ENCODE peak calls at places on chromosomes 13 and 19, in four cellular contexts. C, I, A and Q are unnamed samples.

GRCh38 chr13:74904547-74904946 is 577.4 kb downstream of the TBC1D4 start:
- DNase-seq in C (no peak), I (no peak), A (no peak), Q (no peak)

GRCh38 chr13:107730835-107731234 is 484.5 kb downstream of the LIG4 start:
- DNase-seq in C (no peak), I (no peak), A (no peak), Q (no peak)

GRCh38 chr19:30626567-30626966 is 254.4 kb downstream of the ZNF536 start:
- DNase-seq in C (no peak), I (no peak), A (no peak), Q (no peak)

GRCh38 chr13:95601906-95602305 is 42.6 kb downstream of the DZIP1 start:
- DNase-seq in C (no peak), I (no peak), A (no peak), Q (no peak)

GRCh38 chr13:80131204-80131603 is 209.7 kb downstream of the SPRY2 start:
- DNase-seq in C (no peak), I (peak), A (peak), Q (peak)

GRCh38 chr19:8265872-8266271 is 42.3 kb downstream of the CD320 start:
- DNase-seq in C (no peak), I (no peak), A (no peak), Q (no peak)

GRCh38 chr19:55657004-55657747 is 2.3 kb downstream of the U2AF2 start:
- DNase-seq in C (no peak), I (no peak), A (peak), Q (no peak)

GRCh38 chr19:52331757-52332156 is 4.3 kb upstream of the ZNF610 start:
- DNase-seq in C (no peak), I (no peak), A (peak), Q (no peak)

GRCh38 chr13:110268061-110268460 is 38.9 kb downstream of the COL4A1 start:
- DNase-seq in C (no peak), I (no peak), A (no peak), Q (no peak)

GRCh38 chr19:8441725-8442544 is 2.8 kb upstream of the HNRNPM start:
- DNase-seq in C (no peak), I (peak), A (no peak), Q (peak)

GRCh38 chr19:18304496-18305312 is 18.2 kb downstream of the LSM4 start:
- DNase-seq in C (peak), I (peak), A (peak), Q (peak)

GRCh38 chr13:24185591-24186232 is 25.2 kb downstream of the SPATA13 start:
- DNase-seq in C (no peak), I (no peak), A (no peak), Q (no peak)

GRCh38 chr13:113305208-113305607 is 8.2 kb downstream of the LAMP1 start:
- DNase-seq in C (no peak), I (no peak), A (peak), Q (no peak)

GRCh38 chr13:112474869-112475268 is 98.7 kb downstream of the SPACA7 start:
- DNase-seq in C (no peak), I (no peak), A (no peak), Q (no peak)

GRCh38 chr13:87138856-87139255 is 532.3 kb upstream of the SLITRK5 start:
- DNase-seq in C (no peak), I (no peak), A (no peak), Q (no peak)

DNA sequence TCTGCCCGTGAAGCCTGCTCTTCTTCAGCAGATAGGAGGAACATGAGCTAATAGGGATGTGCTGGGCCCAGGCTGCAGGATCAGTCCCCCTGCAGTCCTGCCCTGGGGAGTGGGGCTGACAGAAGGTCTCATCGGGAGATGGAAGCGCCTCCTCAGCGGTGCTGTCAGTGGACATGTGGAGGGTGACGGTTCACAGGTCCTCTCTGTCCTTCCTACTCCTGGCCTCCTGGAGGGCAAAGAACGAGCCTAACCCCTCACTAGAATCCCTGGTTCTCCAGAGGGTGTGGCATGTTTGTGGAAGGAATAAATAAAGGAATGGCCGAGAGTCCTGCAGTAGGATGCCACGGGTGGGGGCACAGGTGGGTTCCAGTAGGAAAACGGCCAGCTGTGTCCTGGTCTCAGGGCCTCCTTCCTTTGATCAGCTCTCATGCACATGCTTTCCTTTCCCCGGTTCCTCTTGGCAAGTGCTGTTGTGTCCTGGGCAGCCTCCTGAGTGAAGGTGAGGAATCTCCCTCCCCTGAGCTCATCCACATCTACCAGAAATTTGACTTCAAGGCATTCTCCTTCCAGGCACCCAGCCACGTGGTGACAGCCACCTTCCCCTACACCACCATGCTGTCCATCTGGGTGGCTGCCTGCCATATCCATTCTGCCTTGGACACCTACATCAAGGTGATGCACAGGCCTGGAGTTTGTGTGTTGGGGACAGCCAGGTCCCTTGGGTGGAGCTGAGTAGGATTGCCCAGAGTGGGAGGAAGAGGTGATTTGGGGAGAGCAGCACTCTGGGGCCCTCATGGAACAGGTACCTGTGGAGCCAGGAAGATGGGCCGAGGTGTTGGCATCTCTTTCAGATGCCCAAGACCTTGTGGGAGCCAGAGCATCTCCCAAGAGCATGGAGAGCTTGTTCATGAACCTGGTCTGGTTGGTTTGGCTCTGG is 28.6 kb upstream of the ZNF492 start:
- DNase-seq in C (no peak), I (no peak), A (no peak), Q (no peak)
- H2AFZ ChIP-seq in C (no peak), I (no peak), A (no peak), Q (no peak)

DNA sequence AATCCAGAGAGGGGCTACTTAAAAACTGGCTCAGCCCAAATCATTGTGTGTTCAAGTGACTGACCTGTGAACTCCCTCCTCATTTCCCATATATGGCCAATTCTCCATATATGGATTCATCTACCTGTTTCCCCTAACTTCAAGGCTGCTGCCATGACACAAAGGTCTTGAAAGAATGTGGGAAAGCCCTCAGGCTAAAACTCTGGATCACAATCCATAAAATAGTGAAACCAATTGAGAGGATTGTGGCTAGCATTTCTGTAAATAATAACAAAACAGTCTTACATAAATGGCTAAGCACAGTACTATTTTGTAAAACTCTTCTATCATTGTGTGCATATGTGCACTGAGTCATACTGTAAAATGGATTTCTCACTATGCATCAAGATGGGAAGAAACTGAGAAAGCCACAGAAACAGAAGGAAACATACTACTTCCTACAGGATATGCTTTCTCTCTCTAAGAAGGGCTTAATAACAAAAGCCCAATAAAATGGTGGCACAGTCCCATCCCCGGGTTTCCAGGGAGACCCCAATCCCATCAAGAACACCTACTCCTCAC is 80.5 kb downstream of the FOXO1 start:
- DNase-seq in C (no peak), I (no peak), A (peak), Q (no peak)
- H3K4me2 ChIP-seq in C (no peak), I (no peak), A (no peak), Q (no peak)

DNA sequence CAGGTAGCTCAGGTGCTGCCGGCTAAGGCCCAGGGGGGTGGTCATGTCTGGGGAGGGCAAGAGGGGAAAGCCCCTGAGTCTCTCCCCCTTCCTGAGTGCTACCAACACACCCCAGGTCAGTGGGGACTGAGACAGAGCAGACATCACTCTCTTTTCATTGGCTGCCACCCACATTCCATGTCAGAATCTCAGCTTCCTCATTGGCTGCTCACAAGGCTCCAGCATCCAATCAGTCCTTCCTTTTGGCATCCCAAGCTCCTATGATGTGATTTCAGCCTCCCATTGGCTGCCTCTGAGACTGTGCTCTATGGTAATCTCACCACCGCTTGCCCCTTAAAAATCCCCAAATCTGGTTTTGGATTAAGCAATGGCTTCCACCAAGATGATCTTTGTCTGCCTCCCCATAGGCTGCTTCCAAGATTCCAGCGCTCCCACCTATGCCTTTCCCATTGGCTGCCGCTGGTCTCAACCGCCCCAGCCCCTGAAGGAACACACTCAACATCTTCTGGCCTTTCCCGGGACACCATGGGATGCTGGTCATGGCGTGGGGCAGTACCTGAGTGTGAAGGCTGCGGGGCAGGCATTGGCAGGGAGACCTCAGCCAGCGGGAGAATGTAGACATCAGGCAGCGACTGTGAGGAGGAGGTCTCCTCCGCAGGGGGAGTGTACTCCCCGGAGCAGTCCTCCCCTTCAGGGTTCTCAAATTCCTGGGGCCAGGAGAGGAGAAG is 2.0 kb downstream of the LMTK3 start:
- DNase-seq in C (peak), I (peak), A (no peak), Q (peak)
- H2AFZ ChIP-seq in C (no peak), I (no peak), A (no peak), Q (no peak)

GRCh38 chr13:99150575-99151370 is 49.9 kb upstream of the UBAC2 start:
- DNase-seq in C (no peak), I (no peak), A (peak), Q (no peak)
- H3K4me2 ChIP-seq in C (no peak), I (no peak), A (peak), Q (no peak)

DNA sequence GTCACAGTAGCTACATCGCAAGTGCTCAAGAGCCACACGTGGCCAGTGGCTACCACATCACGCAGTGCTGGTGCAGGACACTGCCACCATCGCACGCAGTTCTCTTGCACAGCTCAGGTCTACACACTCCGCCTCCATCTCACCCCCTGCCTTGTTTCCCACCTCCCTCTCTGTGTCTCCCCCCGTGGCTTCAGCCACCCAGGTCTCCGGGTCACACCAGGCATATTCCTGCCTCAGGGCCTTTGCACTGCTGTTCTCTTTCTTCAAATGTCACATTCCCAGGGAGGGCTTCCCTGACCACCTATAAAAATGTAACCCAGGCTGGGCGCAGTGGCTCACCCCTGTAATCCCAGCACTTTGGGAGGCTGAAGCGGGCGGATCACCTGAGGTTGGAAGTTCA is 10.6 kb downstream of the CCDC8 start:
- DNase-seq in C (no peak), I (no peak), A (no peak), Q (no peak)
- H2AFZ ChIP-seq in C (no peak), I (no peak), A (no peak), Q (no peak)

DNA sequence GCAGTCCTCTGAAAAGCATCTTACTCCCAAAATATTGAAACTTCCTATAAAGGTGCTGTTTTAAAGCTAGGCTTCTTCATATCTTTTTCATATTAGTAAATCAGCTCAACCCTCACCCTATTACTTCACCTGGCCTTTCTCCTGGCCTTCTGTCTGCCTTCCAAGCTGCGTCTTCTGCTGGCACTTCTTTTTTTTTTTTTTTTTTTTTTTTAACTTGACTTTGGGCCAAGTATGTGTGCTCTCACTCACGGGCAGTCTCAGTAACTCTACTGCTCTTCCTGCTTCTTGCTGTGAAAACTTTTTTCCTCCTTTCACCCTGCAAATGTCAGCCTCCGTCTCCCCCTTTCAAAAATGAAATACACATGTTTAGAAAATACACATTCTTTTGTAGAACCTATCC is 41.2 kb upstream of the KCTD4 start:
- DNase-seq in C (no peak), I (no peak), A (peak), Q (no peak)
- H3K4me2 ChIP-seq in C (no peak), I (no peak), A (peak), Q (no peak)

DNA sequence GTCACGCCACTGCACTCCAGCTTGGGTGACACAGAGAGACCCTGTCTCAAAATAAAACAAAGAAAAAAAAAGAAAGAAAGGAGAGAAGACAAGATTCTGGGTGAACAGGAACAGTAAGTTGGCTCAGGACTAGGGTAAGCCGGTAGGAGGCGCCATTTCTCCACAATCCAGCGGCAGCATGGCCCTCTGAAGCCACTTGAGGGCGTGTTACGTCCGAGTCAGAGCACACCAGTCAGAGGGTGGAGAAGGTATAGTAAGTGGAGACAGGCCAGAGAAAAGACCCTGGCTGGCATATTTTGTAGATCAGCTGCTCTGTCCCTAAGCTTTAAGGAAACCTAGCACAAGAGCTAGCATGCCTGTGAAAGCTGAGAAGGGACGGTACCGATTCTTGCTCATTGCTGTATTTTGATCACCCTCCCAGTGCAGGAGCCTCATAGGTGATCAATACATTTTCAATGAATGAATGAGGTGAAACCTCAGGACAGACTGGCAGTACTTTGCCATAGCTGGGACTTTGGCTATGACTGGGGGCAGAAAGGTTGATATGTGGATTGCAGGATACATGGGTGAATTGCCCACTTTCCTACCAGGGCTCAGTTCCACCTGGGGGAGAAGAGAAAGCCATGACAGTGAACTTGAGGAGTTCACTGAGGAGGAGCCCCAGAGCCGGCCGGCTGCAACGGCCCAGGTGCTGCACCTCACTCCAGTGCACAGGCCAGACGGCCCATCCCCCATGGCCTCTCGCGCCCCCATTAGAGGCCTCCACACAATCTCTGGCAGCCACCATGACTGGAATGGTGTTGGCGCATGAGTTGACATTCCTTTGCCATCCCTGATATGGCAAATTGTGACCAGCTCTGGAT is 23.5 kb downstream of the POU2F2 start:
- DNase-seq in C (peak), I (peak), A (peak), Q (peak)
- H2AFZ ChIP-seq in C (no peak), I (no peak), A (peak), Q (peak)

GRCh38 chr19:6460099-6460884 is 700 bp upstream of the SLC25A23 start:
- DNase-seq in C (peak), I (peak), A (peak), Q (peak)

GRCh38 chr19:6455924-6456323 is 3.7 kb downstream of the SLC25A23 start:
- DNase-seq in C (no peak), I (no peak), A (no peak), Q (no peak)

GRCh38 chr19:6457958-6458694 is 1.5 kb downstream of the SLC25A23 start:
- DNase-seq in C (peak), I (no peak), A (no peak), Q (no peak)

GRCh38 chr19:6458695-6459355 is 767 bp downstream of the SLC25A23 start:
- DNase-seq in C (peak), I (no peak), A (no peak), Q (peak)

DNA sequence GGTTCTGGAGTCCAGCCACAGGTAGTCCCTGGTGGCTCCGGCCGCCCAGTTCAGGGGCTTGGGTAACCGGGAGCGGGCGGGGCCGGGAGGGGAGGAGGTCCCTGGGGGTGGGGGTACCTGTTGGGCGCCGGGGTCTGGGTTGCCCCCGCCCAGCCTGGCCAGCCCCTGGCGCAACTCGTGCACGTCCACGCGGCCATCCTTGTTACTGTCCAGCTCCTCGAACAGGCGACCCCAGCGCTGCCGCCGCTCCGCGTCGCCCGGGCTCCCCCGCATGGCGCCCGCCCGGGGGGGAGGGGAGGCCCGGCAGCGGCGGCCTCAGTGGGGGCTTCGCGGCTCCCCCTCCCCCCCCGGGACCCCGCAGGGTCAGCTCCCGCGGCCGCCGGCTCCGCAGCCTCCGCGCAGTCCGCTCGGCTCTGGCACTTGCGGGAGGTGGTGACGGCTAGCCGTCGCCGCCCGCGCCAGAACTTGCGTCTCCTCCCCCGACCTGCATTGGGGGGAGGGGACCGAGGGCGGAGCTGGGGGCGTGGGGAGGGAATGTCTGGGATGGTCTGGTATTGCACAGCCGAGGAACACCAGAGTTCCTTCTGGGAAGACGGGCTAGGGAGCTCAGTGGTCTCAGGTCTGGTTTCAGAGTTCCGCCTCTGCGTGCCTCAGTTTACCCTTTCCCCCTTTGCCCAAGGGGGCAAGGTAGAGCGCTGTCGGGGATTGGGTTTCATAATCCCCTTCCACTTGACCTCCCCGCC is at the start of gene SLC25A23:
- DNase-seq in C (peak), I (peak), A (peak), Q (peak)
- H3K4me2 ChIP-seq in C (peak), I (peak), A (peak), Q (peak)

GRCh38 chr19:32945260-32945659 is 26.5 kb downstream of the CEP89 start:
- DNase-seq in C (no peak), I (no peak), A (no peak), Q (no peak)
- H2AFZ ChIP-seq in C (no peak), I (no peak), A (no peak), Q (no peak)